ENCODE peak calls at places on chromosomes 2 and 18, in six cellular contexts. One of them, this sample, is unnamed.

GRCh38 chr2:221443631-221444030 is 128.5 kb downstream of the EPHA4 start:
- DNase-seq in tibial artery: no peak
- DNase-seq in PC-9: no peak
- DNase-seq in endothelial cell of umbilical vein: no peak
- DNase-seq in psoas muscle: no peak
- DNase-seq in BE2C: no peak
- DNase-seq in this sample: no peak

GRCh38 chr2:74149249-74149530 is 1.5 kb upstream of the BOLA3 start:
- DNase-seq in tibial artery: no peak
- DNase-seq in PC-9: no peak
- DNase-seq in endothelial cell of umbilical vein: no peak
- DNase-seq in psoas muscle: no peak
- DNase-seq in BE2C: no peak
- DNase-seq in this sample: no peak

GRCh38 chr2:65539633-65540032 is 107.2 kb upstream of the SPRED2 start:
- DNase-seq in tibial artery: no peak
- DNase-seq in PC-9: no peak
- DNase-seq in endothelial cell of umbilical vein: no peak
- DNase-seq in psoas muscle: no peak
- DNase-seq in BE2C: peak; percentile 90
- DNase-seq in this sample: no peak

GRCh38 chr18:12238861-12239260 is 15.3 kb upstream of the CIDEA start:
- DNase-seq in tibial artery: no peak
- DNase-seq in PC-9: no peak
- DNase-seq in endothelial cell of umbilical vein: no peak
- DNase-seq in psoas muscle: no peak
- DNase-seq in BE2C: no peak
- DNase-seq in this sample: no peak

GRCh38 chr18:63578357-63578958 is 8.7 kb upstream of the SERPINB13 start:
- DNase-seq in tibial artery: no peak
- DNase-seq in PC-9: peak; percentile 20
- DNase-seq in endothelial cell of umbilical vein: peak; percentile 53
- DNase-seq in psoas muscle: no peak
- DNase-seq in BE2C: no peak
- DNase-seq in this sample: peak; percentile 33

GRCh38 chr2:183070942-183071844 is 7.4 kb upstream of the DUSP19 start:
- DNase-seq in tibial artery: peak; percentile 71
- DNase-seq in PC-9: peak; percentile 27
- DNase-seq in endothelial cell of umbilical vein: peak; percentile 61
- DNase-seq in psoas muscle: peak; percentile 31
- DNase-seq in BE2C: peak; percentile 65
- DNase-seq in this sample: peak; percentile 68

GRCh38 chr2:8329660-8330622 is 351.9 kb upstream of the ID2 start:
- DNase-seq in tibial artery: no peak
- DNase-seq in PC-9: no peak
- DNase-seq in endothelial cell of umbilical vein: no peak
- DNase-seq in psoas muscle: no peak
- DNase-seq in BE2C: no peak
- DNase-seq in this sample: peak; percentile 26

GRCh38 chr2:185583058-185583816 is 155.4 kb upstream of the FSIP2 start:
- DNase-seq in tibial artery: no peak
- DNase-seq in PC-9: peak; percentile 73
- DNase-seq in endothelial cell of umbilical vein: no peak
- DNase-seq in psoas muscle: no peak
- DNase-seq in BE2C: no peak
- DNase-seq in this sample: no peak

GRCh38 chr2:84856785-84857184 is 24.1 kb downstream of the TRABD2A start:
- DNase-seq in tibial artery: no peak
- DNase-seq in PC-9: no peak
- DNase-seq in endothelial cell of umbilical vein: no peak
- DNase-seq in psoas muscle: no peak
- DNase-seq in BE2C: no peak
- DNase-seq in this sample: no peak

GRCh38 chr2:96353032-96353561 is 17.5 kb downstream of the NCAPH start:
- DNase-seq in tibial artery: peak; percentile 85
- DNase-seq in PC-9: no peak
- DNase-seq in endothelial cell of umbilical vein: no peak
- DNase-seq in psoas muscle: peak; percentile 73
- DNase-seq in BE2C: peak; percentile 80
- DNase-seq in this sample: peak; percentile 37

GRCh38 chr2:112920923-112921532 is 10.1 kb downstream of the IL37 start:
- DNase-seq in tibial artery: no peak
- DNase-seq in PC-9: no peak
- DNase-seq in endothelial cell of umbilical vein: no peak
- DNase-seq in psoas muscle: no peak
- DNase-seq in BE2C: no peak
- DNase-seq in this sample: no peak

GRCh38 chr2:228938629-228939028 is 332.5 kb downstream of the PID1 start:
- DNase-seq in tibial artery: no peak
- DNase-seq in PC-9: no peak
- DNase-seq in endothelial cell of umbilical vein: no peak
- DNase-seq in psoas muscle: no peak
- DNase-seq in BE2C: no peak
- DNase-seq in this sample: no peak

GRCh38 chr18:8283901-8284585 is 325.2 kb upstream of the RAB12 start:
- DNase-seq in tibial artery: no peak
- DNase-seq in PC-9: no peak
- DNase-seq in endothelial cell of umbilical vein: peak; percentile 70
- DNase-seq in psoas muscle: no peak
- DNase-seq in BE2C: no peak
- DNase-seq in this sample: no peak

GRCh38 chr2:189657867-189658266 is 3.4 kb upstream of the ASNSD1 start:
- DNase-seq in tibial artery: no peak
- DNase-seq in PC-9: no peak
- DNase-seq in endothelial cell of umbilical vein: no peak
- DNase-seq in psoas muscle: no peak
- DNase-seq in BE2C: no peak
- DNase-seq in this sample: no peak

GRCh38 chr2:207223051-207223450 is 57.3 kb upstream of the KLF7 start:
- DNase-seq in tibial artery: no peak
- DNase-seq in PC-9: no peak
- DNase-seq in endothelial cell of umbilical vein: no peak
- DNase-seq in psoas muscle: no peak
- DNase-seq in BE2C: peak; percentile 43
- DNase-seq in this sample: no peak

GRCh38 chr2:175167076-175167791 is 769 bp downstream of the ATF2 start:
- DNase-seq in tibial artery: peak; percentile 71
- DNase-seq in PC-9: peak; percentile 53
- DNase-seq in endothelial cell of umbilical vein: peak; percentile 61
- DNase-seq in psoas muscle: no peak
- DNase-seq in BE2C: peak; percentile 21
- DNase-seq in this sample: peak; percentile 39

GRCh38 chr2:157329524-157329923 is 3.9 kb upstream of the ERMN start:
- DNase-seq in tibial artery: no peak
- DNase-seq in PC-9: no peak
- DNase-seq in endothelial cell of umbilical vein: no peak
- DNase-seq in psoas muscle: no peak
- DNase-seq in BE2C: no peak
- DNase-seq in this sample: peak; percentile 79

GRCh38 chr2:31428001-31428418 is 13.5 kb upstream of the XDH start:
- DNase-seq in tibial artery: no peak
- DNase-seq in PC-9: peak; percentile 71
- DNase-seq in endothelial cell of umbilical vein: no peak
- DNase-seq in psoas muscle: no peak
- DNase-seq in BE2C: no peak
- DNase-seq in this sample: no peak

GRCh38 chr2:105329197-105329554 is 359 bp downstream of the TGFBRAP1 start:
- DNase-seq in tibial artery: no peak
- DNase-seq in PC-9: no peak
- DNase-seq in endothelial cell of umbilical vein: no peak
- DNase-seq in psoas muscle: peak; percentile 24
- DNase-seq in BE2C: no peak
- DNase-seq in this sample: no peak

GRCh38 chr18:1015777-1016176 is 111.1 kb downstream of the ADCYAP1 start:
- DNase-seq in tibial artery: no peak
- DNase-seq in PC-9: no peak
- DNase-seq in endothelial cell of umbilical vein: no peak
- DNase-seq in psoas muscle: no peak
- DNase-seq in BE2C: no peak
- DNase-seq in this sample: no peak

GRCh38 chr2:48219555-48220436 is 310.2 kb upstream of the STON1 start:
- DNase-seq in tibial artery: no peak
- DNase-seq in PC-9: no peak
- DNase-seq in endothelial cell of umbilical vein: no peak
- DNase-seq in psoas muscle: no peak
- DNase-seq in BE2C: no peak
- DNase-seq in this sample: no peak

GRCh38 chr2:85083092-85083491 is 50.1 kb upstream of the TCF7L1 start:
- DNase-seq in tibial artery: no peak
- DNase-seq in PC-9: no peak
- DNase-seq in endothelial cell of umbilical vein: no peak
- DNase-seq in psoas muscle: no peak
- DNase-seq in BE2C: no peak
- DNase-seq in this sample: no peak

GRCh38 chr18:61031626-61032025 is 301.6 kb upstream of the CDH20 start:
- DNase-seq in tibial artery: no peak
- DNase-seq in PC-9: no peak
- DNase-seq in endothelial cell of umbilical vein: no peak
- DNase-seq in psoas muscle: no peak
- DNase-seq in BE2C: no peak
- DNase-seq in this sample: no peak

GRCh38 chr2:119255760-119256573 is 32.3 kb downstream of the STEAP3 start:
- DNase-seq in tibial artery: no peak
- DNase-seq in PC-9: peak; percentile 48
- DNase-seq in endothelial cell of umbilical vein: peak; percentile 92
- DNase-seq in psoas muscle: no peak
- DNase-seq in BE2C: peak; percentile 64
- DNase-seq in this sample: no peak

GRCh38 chr2:239607795-239608171 is 207.0 kb upstream of the HDAC4 start:
- DNase-seq in tibial artery: peak; percentile 50
- DNase-seq in PC-9: no peak
- DNase-seq in endothelial cell of umbilical vein: no peak
- DNase-seq in psoas muscle: no peak
- DNase-seq in BE2C: no peak
- DNase-seq in this sample: no peak

GRCh38 chr2:148338544-148338943 is 306.0 kb upstream of the EPC2 start:
- DNase-seq in tibial artery: no peak
- DNase-seq in PC-9: no peak
- DNase-seq in endothelial cell of umbilical vein: peak; percentile 83
- DNase-seq in psoas muscle: no peak
- DNase-seq in BE2C: no peak
- DNase-seq in this sample: no peak

GRCh38 chr2:101759162-101759561 is 61.7 kb downstream of the MAP4K4 start:
- DNase-seq in tibial artery: no peak
- DNase-seq in PC-9: peak; percentile 55
- DNase-seq in endothelial cell of umbilical vein: peak; percentile 95
- DNase-seq in psoas muscle: no peak
- DNase-seq in BE2C: no peak
- DNase-seq in this sample: no peak

GRCh38 chr2:55232084-55232862 is at the start of the genes CLHC1 and RPS27A:
- DNase-seq in tibial artery: peak; percentile 93
- DNase-seq in PC-9: peak; percentile 94
- DNase-seq in endothelial cell of umbilical vein: peak; percentile 92
- DNase-seq in psoas muscle: peak; percentile 93
- DNase-seq in BE2C: peak; percentile 85
- DNase-seq in this sample: peak; percentile 88
- H3K4me3 ChIP-seq in tibial artery: peak within 1 kb of the TSS; percentile 64
- H3K4me3 ChIP-seq in PC-9: peak within 1 kb of the TSS; percentile 97
- H3K4me3 ChIP-seq in endothelial cell of umbilical vein: peak within 1 kb of the TSS; percentile 92
- H3K4me3 ChIP-seq in psoas muscle: peak within 1 kb of the TSS; percentile 91
- H3K4me3 ChIP-seq in BE2C: peak within 1 kb of the TSS; percentile 98
- H3K4me3 ChIP-seq in this sample: peak within 1 kb of the TSS; percentile 47

DNA sequence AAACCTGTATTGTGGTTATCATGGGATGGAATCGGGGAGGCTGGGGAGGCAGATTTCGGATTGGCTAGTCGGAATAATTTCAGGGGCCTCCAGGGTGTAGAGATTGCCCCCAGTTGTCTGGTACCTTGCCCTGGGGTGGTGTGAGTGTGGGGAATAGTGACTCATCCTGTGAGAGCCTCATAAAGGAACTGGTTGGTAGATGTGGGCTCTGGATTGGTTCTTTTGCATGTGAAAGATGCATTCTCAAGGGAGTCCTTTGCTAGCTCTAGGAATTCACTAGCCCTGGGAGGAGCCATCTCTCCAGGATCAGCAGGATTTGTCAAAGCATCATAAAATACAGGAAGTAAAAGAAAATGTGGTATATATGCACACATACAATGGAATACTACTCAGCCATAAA is 331.6 kb downstream of the SETBP1 start:
- DNase-seq in tibial artery: no peak
- DNase-seq in PC-9: no peak
- DNase-seq in endothelial cell of umbilical vein: no peak
- DNase-seq in psoas muscle: no peak
- DNase-seq in BE2C: no peak
- DNase-seq in this sample: no peak
- H3K4me1 ChIP-seq in tibial artery: no peaks in the 10 kb centered on the region
- H3K4me1 ChIP-seq in PC-9: no peaks in the 10 kb centered on the region
- H3K4me1 ChIP-seq in endothelial cell of umbilical vein: no peaks in the 10 kb centered on the region
- H3K4me1 ChIP-seq in psoas muscle: peaks cover 23% of the 10 kb centered on the region
- H3K4me1 ChIP-seq in BE2C: peaks cover 3% of the 10 kb centered on the region
- H3K4me1 ChIP-seq in this sample: peaks cover 26% of the 10 kb centered on the region

GRCh38 chr2:118224144-118224887 is 136.0 kb downstream of the INSIG2 start:
- DNase-seq in tibial artery: no peak
- DNase-seq in PC-9: no peak
- DNase-seq in endothelial cell of umbilical vein: no peak
- DNase-seq in psoas muscle: peak; percentile 26
- DNase-seq in BE2C: no peak
- DNase-seq in this sample: peak; percentile 21
- H3K4me3 ChIP-seq in tibial artery: peak overlapping the region; percentile 46
- H3K4me3 ChIP-seq in PC-9: no peak overlapping the region
- H3K4me3 ChIP-seq in endothelial cell of umbilical vein: no peak overlapping the region
- H3K4me3 ChIP-seq in psoas muscle: peak overlapping the region; percentile 69
- H3K4me3 ChIP-seq in BE2C: no peak overlapping the region
- H3K4me3 ChIP-seq in this sample: peak overlapping the region; percentile 14

GRCh38 chr2:166331468-166331867 is 44.3 kb downstream of the SCN9A start:
- DNase-seq in tibial artery: no peak
- DNase-seq in PC-9: no peak
- DNase-seq in endothelial cell of umbilical vein: no peak
- DNase-seq in psoas muscle: no peak
- DNase-seq in BE2C: no peak
- DNase-seq in this sample: no peak

GRCh38 chr2:166334800-166335199 is 40.9 kb downstream of the SCN9A start:
- DNase-seq in tibial artery: no peak
- DNase-seq in PC-9: no peak
- DNase-seq in endothelial cell of umbilical vein: peak; percentile 53
- DNase-seq in psoas muscle: no peak
- DNase-seq in BE2C: no peak
- DNase-seq in this sample: no peak

GRCh38 chr2:166329465-166329864 is 46.3 kb downstream of the SCN9A start:
- DNase-seq in tibial artery: no peak
- DNase-seq in PC-9: no peak
- DNase-seq in endothelial cell of umbilical vein: no peak
- DNase-seq in psoas muscle: no peak
- DNase-seq in BE2C: no peak
- DNase-seq in this sample: no peak

GRCh38 chr2:166333809-166334208 is 41.9 kb downstream of the SCN9A start:
- DNase-seq in tibial artery: no peak
- DNase-seq in PC-9: no peak
- DNase-seq in endothelial cell of umbilical vein: no peak
- DNase-seq in psoas muscle: no peak
- DNase-seq in BE2C: no peak
- DNase-seq in this sample: no peak

DNA sequence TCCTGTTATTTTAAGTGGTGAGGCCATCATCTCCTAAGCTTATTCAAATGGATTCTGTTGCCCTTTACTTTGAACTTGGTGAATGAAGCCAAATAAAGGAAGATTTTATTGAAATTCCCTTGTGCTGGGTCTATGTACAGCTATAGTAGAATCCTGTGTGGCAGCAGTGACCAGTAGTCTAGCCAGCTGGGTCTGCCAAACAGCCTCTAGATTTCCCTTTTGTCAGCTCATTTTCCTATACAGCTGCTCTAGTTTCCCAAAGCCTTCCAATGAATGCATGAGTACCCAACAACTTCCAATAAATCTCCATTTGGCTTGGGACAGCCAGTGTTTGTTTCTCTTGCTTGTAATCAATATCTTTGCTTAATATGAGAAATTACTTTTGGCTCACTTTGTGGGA is 43.7 kb downstream of the SCN9A start:
- DNase-seq in tibial artery: no peak
- DNase-seq in PC-9: no peak
- DNase-seq in endothelial cell of umbilical vein: no peak
- DNase-seq in psoas muscle: no peak
- DNase-seq in BE2C: no peak
- DNase-seq in this sample: no peak
- H3K4me1 ChIP-seq in tibial artery: no peaks in the 10 kb centered on the region
- H3K4me1 ChIP-seq in PC-9: no peaks in the 10 kb centered on the region
- H3K4me1 ChIP-seq in endothelial cell of umbilical vein: no peaks in the 10 kb centered on the region
- H3K4me1 ChIP-seq in psoas muscle: no peaks in the 10 kb centered on the region
- H3K4me1 ChIP-seq in BE2C: no peaks in the 10 kb centered on the region
- H3K4me1 ChIP-seq in this sample: peaks cover 12% of the 10 kb centered on the region

This sample was measured in body of pancreas.